ENCODE peak calls at places on chromosomes 2 and 18, in ten cellular contexts. R, E, O, L, C, K, A, J, Q and Z are unnamed samples.

GRCh38 chr2:202133556-202134245 is 60.6 kb downstream of the KIAA2012 start:
- DNase-seq in R (peak; percentile 72), E (peak; percentile 53), O (no peak), L (no peak), C (no peak), K (no peak), A (peak; percentile 39), J (no peak), Q (no peak), Z (no peak)

GRCh38 chr2:105070010-105070865 is 32.4 kb downstream of the MRPS9 start:
- DNase-seq in R (no peak), E (no peak), O (no peak), L (no peak), C (no peak), K (no peak), A (no peak), J (no peak), Q (no peak), Z (no peak)

GRCh38 chr18:77114564-77115391 is 17.8 kb downstream of the MBP start:
- DNase-seq in R (peak; percentile 65), E (peak; percentile 94), O (peak; percentile 80), L (peak; percentile 98), C (peak; percentile 67), K (no peak), A (peak; percentile 85), J (peak; percentile 95), Q (peak; percentile 98), Z (no peak)

GRCh38 chr2:202344178-202344577 is 31.9 kb upstream of the BMPR2 start:
- DNase-seq in R (no peak), E (peak; percentile 45), O (no peak), L (peak; percentile 67), C (no peak), K (no peak), A (no peak), J (no peak), Q (no peak), Z (no peak)

GRCh38 chr2:239690651-239691631 is 290.1 kb upstream of the HDAC4 start:
- DNase-seq in R (no peak), E (no peak), O (no peak), L (no peak), C (no peak), K (peak; percentile 25), A (no peak), J (peak; percentile 57), Q (no peak), Z (no peak)

GRCh38 chr2:164514491-164514890 is 106.8 kb downstream of the GRB14 start:
- DNase-seq in R (no peak), E (no peak), O (no peak), L (peak; percentile 76), C (no peak), K (no peak), A (peak; percentile 65), J (no peak), Q (no peak), Z (no peak)

GRCh38 chr18:40866013-40866644 is 1088.9 kb upstream of the PIK3C3 start:
- DNase-seq in R (no peak), E (no peak), O (no peak), L (peak; percentile 72), C (no peak), K (no peak), A (peak; percentile 48), J (no peak), Q (peak; percentile 11), Z (no peak)

GRCh38 chr2:75645643-75646042 is 940 bp upstream of the MRPL19 start:
- DNase-seq in R (no peak), E (no peak), O (no peak), L (no peak), C (no peak), K (no peak), A (no peak), J (no peak), Q (no peak), Z (no peak)

GRCh38 chr18:56575819-56576663 is 62.4 kb downstream of the TXNL1 start:
- DNase-seq in R (no peak), E (peak; percentile 71), O (peak; percentile 49), L (peak; percentile 7), C (peak; percentile 64), K (peak; percentile 29), A (peak; percentile 82), J (no peak), Q (peak; percentile 61), Z (no peak)

DNA sequence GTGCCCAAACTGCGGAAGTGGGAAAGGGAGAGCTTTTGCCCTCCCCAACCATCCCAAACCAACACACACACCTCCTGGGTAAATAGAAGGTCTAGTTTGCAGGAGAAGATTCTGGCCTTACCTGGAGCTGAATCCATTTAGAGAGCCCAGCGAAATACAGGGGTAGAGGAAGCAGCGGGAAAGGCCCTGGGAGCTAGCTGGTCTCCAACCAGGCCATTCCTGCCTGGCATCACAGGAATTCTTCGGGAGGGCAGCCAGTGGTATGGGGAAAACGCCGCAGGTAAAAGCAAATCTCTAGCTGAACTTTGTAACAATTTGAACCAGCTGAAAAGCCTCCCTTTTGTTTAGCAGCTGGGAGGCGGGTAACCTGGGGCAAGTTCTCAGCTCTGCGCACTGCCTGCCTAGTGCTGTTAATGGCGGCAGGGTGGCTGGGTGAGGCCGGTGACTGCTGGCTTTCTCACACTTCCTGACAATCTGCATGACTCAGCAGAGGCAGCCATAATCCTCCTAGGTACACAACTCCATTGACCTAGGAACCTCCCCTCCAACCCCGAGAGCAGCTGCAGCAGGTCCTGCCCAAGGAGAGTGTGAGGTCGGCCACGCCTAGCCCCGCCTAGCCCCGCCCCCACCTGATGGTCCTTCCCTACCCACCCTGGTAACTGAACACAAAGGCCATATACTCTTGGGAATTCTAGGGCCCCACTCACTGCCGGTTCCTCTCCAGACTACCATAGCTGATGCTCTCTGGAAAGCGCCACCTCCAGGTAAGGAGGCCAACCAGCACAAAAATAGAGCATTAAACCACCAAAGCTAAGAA is 483.8 kb upstream of the REG3G start:
- DNase-seq in R (no peak), E (no peak), O (no peak), L (no peak), C (no peak), K (peak; percentile 75), A (no peak), J (no peak), Q (no peak), Z (no peak)
- TF ChIP-seq CTCF in R (no peak), E (no peak), O (no peak), L (no peak), C (no peak), K (no peak), A (no peak), J (no peak), Q (no peak), Z (no peak)

GRCh38 chr2:129376404-129377077 is 602.9 kb upstream of the RAB6C start:
- DNase-seq in R (no peak), E (no peak), O (no peak), L (no peak), C (no peak), K (no peak), A (no peak), J (no peak), Q (no peak), Z (no peak)
- TF ChIP-seq CTCF in R (no peak), E (no peak), O (no peak), L (no peak), C (no peak), K (no peak), A (no peak), J (no peak), Q (no peak), Z (no peak)

GRCh38 chr2:234980476-234981187 is 28.8 kb downstream of the SH3BP4 start:
- DNase-seq in R (no peak), E (no peak), O (peak; percentile 60), L (no peak), C (no peak), K (no peak), A (no peak), J (peak; percentile 68), Q (no peak), Z (no peak)

GRCh38 chr2:234979204-234980167 is 27.7 kb downstream of the SH3BP4 start:
- DNase-seq in R (no peak), E (peak; percentile 44), O (no peak), L (no peak), C (no peak), K (no peak), A (peak; percentile 67), J (no peak), Q (peak; percentile 83), Z (no peak)

GRCh38 chr2:234982096-234982834 is 30.4 kb downstream of the SH3BP4 start:
- DNase-seq in R (no peak), E (no peak), O (no peak), L (no peak), C (no peak), K (no peak), A (no peak), J (no peak), Q (no peak), Z (no peak)

GRCh38 chr2:234983011-234983726 is 31.4 kb downstream of the SH3BP4 start:
- DNase-seq in R (no peak), E (no peak), O (peak; percentile 55), L (no peak), C (no peak), K (no peak), A (no peak), J (no peak), Q (no peak), Z (no peak)

DNA sequence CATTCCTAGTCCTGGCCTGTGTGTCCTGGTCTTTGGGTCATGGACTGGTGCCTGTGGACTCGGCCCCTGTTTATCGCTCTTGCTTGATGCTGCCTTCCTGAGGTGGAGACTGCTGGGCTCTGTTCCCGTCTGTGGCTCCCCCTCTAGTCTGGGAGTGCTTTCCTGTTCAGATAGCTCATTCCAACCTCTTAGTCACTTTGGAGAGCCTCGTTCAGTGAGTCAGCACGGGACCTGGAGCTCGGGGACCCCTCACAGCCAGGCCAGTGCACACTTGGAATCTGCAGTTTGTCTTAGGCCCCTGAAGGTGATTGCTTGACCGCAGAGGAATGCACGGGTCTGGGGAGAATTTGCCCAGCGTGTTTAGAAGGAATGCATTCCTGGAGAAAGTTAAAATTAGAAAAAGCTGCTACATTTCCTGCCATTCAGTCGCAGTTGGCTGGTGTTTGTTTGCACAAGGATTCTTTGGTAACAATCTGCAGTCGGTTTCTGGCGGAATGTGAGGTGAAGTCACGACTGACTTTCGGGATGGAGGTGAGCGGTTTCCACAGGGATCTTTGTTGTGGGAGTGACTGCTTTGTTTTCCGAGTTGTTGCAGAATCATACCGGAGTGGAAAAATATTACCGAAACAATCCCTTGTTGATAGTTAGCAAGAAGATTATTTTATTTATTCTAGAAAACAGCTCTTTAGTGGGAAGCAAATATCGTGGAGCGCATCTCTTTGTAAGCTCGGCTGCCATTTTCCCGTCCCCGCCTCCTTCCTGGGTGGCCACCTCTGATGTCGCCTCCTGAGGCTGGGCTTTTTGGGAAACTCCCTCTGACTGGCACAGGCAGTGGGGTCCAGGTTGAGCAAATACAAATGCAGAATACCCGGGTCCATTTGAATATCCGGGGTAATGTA is 29.6 kb downstream of the SH3BP4 start:
- DNase-seq in R (peak; percentile 98), E (peak; percentile 100), O (peak; percentile 52), L (peak; percentile 62), C (no peak), K (no peak), A (peak; percentile 99), J (peak; percentile 81), Q (peak; percentile 100), Z (no peak)
- TF ChIP-seq CTCF in R (peak; percentile 31), E (peak; percentile 44), O (no peak), L (peak; percentile 44), C (no peak), K (no peak), A (peak; percentile 3), J (no peak), Q (peak; percentile 18), Z (no peak)

DNA sequence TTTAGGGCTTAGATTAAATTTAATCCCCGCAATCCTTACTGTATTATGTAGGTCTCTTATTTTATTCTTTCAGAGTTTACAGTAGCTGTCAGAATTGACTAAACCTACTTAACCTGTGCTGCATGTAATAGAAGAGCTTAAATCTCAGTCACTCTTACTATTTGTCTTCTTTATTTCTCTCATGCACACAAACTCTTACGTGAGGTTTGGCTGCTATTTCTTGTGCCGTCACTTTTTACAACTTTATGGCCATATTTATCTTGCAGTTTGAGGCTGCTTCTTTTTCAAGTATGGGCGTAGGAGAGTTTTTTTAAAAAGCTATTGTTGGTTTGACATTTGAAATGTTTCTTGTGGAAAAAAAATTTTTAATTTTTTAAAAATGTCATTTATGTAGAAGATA is 12.0 kb downstream of the DNAJC10 start:
- DNase-seq in R (no peak), E (no peak), O (peak; percentile 28), L (no peak), C (no peak), K (no peak), A (no peak), J (no peak), Q (no peak), Z (no peak)
- TF ChIP-seq CTCF in R (no peak), E (no peak), O (no peak), L (no peak), C (no peak), K (no peak), A (no peak), J (no peak), Q (no peak), Z (no peak)